ENCODE peak calls at places on chromosome 12, in seven cellular contexts. R is MCF 10A; T is epithelial cell of esophagus; A is AG10803; G is astrocyte of the spinal cord; D is T47D; O is activated naive CD4-positive, alpha-beta T cell treated with anti-CD3 and anti-CD28 coated beads, Interleukin-2, amount 10 ng/mL, durations not matched to agents 7 days and 5 days. V is an unnamed sample.

GRCh38 chr12:71958993-71959588 is 20.4 kb downstream of the TPH2 start:
- DNase-seq in O (no peak), T (no peak), G (peak; percentile 66), D (peak; percentile 16), A (peak; percentile 60), R (no peak), V (no peak)

GRCh38 chr12:84701966-84702365 is 210.6 kb downstream of the SLC6A15 start:
- DNase-seq in A (no peak), O (no peak), R (peak; percentile 7), D (no peak), T (peak; percentile 32), G (peak; percentile 43), V (no peak)

GRCh38 chr12:110677206-110677911 is 11.6 kb downstream of the HVCN1 start:
- DNase-seq in O (no peak), D (no peak), R (no peak), T (no peak), A (no peak), G (peak; percentile 40), V (no peak)

GRCh38 chr12:120892265-120892664 is 11.9 kb downstream of the SPPL3 start:
- DNase-seq in D (no peak), R (no peak), A (no peak), O (no peak), G (no peak), T (no peak), V (no peak)

GRCh38 chr12:111160350-111161142 is 208.3 kb downstream of the PHETA1 start:
- DNase-seq in T (no peak), O (no peak), D (no peak), R (no peak), G (no peak), A (no peak), V (no peak)

GRCh38 chr12:104296718-104297117 is 6.8 kb upstream of the EID3 start:
- DNase-seq in G (no peak), O (no peak), T (no peak), A (no peak), D (no peak), R (no peak), V (no peak)

GRCh38 chr12:2286461-2287131 is 233.8 kb downstream of the CACNA1C start:
- DNase-seq in T (no peak), R (no peak), D (no peak), G (no peak), A (peak; percentile 95), O (no peak), V (no peak)

GRCh38 chr12:50103767-50104321 is at the start of gene GPD1:
- DNase-seq in G (peak; percentile 35), A (peak; percentile 25), D (peak; percentile 78), O (peak; percentile 29), T (peak; percentile 72), R (peak; percentile 67), V (no peak)

GRCh38 chr12:113647048-113647447 is 175.4 kb upstream of the LHX5 start:
- DNase-seq in O (no peak), D (no peak), R (peak; percentile 4), T (no peak), A (no peak), G (no peak), V (no peak)

GRCh38 chr12:43226151-43226550 is 325.9 kb downstream of the ADAMTS20 start:
- DNase-seq in A (no peak), T (no peak), G (no peak), R (no peak), O (no peak), D (no peak), V (no peak)

GRCh38 chr12:68252077-68252476 is 1.3 kb downstream of the IL22 start:
- DNase-seq in R (no peak), D (no peak), O (no peak), A (no peak), G (no peak), T (no peak), V (no peak)

V was measured in epithelial cell of prostate.